ENCODE peak calls at places on chromosome 17, in five cellular contexts. G, D, L, O and J are unnamed samples.
A peak's percentile ranks its signal among the peaks of the same experiment; 100 is the strongest.

GRCh38 chr17:82152556-82153294 is 54.7 kb upstream of the FASN start:
- DNase-seq in D (no peak), L (no peak), G (no peak), O (no peak), J (no peak)

GRCh38 chr17:44115585-44116415 is 7.6 kb downstream of the HDAC5 start:
- DNase-seq in L (peak; percentile 84), O (peak; percentile 73), G (peak; percentile 57), D (peak; percentile 70), J (peak; percentile 60)

GRCh38 chr17:417691-418420 is 65.2 kb upstream of the RPH3AL start:
- DNase-seq in L (no peak), G (no peak), D (no peak), O (no peak), J (no peak)

GRCh38 chr17:50841949-50842354 is 6.6 kb downstream of the WFIKKN2 start:
- DNase-seq in L (peak; percentile 90), O (peak; percentile 84), G (peak; percentile 76), D (peak; percentile 83), J (peak; percentile 58)

GRCh38 chr17:82698974-82699442 is 510 bp upstream of the RAB40B start:
- DNase-seq in O (no peak), L (no peak), G (no peak), D (no peak), J (no peak)

GRCh38 chr17:76232342-76232741 is 8.0 kb downstream of the RNF157 start:
- DNase-seq in O (no peak), L (no peak), G (no peak), D (no peak), J (no peak)

GRCh38 chr17:13395346-13395745 is 206.4 kb downstream of the HS3ST3A1 start:
- DNase-seq in L (no peak), O (no peak), G (no peak), D (no peak), J (no peak)

GRCh38 chr17:19386974-19387920 is at the start of gene MFAP4:
- DNase-seq in O (no peak), D (peak; percentile 73), G (no peak), L (peak; percentile 66), J (no peak)

GRCh38 chr17:28811594-28812135 is 30.9 kb downstream of the FAM222B start:
- DNase-seq in L (no peak), O (peak; percentile 55), G (peak; percentile 59), D (no peak), J (peak; percentile 74)

GRCh38 chr17:41581366-41582060 is 5.2 kb downstream of the KRT14 start:
- DNase-seq in O (no peak), G (no peak), D (no peak), L (no peak), J (no peak)

GRCh38 chr17:12727076-12727750 is 61.5 kb downstream of the MYOCD start:
- DNase-seq in L (no peak), D (no peak), O (no peak), G (peak; percentile 16), J (no peak)

GRCh38 chr17:58337600-58338453 is 9.2 kb upstream of the TSPOAP1 start:
- DNase-seq in G (no peak), O (peak; percentile 90), D (peak; percentile 84), L (peak; percentile 78), J (no peak)

GRCh38 chr17:40763752-40764151 is 8.2 kb downstream of the KRT26 start:
- DNase-seq in O (no peak), D (no peak), L (no peak), G (no peak), J (no peak)

GRCh38 chr17:14207791-14208190 is 28.9 kb downstream of the CDRT15 start:
- DNase-seq in L (no peak), G (no peak), D (no peak), O (no peak), J (no peak)

GRCh38 chr17:19533718-19534561 is at the start of gene SLC47A1:
- DNase-seq in O (no peak), L (peak; percentile 67), D (peak; percentile 42), G (peak; percentile 72), J (peak; percentile 52)

GRCh38 chr17:74738051-74738996 is 1.3 kb downstream of the RAB37 start:
- DNase-seq in L (no peak), O (peak; percentile 18), G (peak; percentile 81), D (no peak), J (no peak)

GRCh38 chr17:45430006-45430737 is 2.5 kb downstream of the ARHGAP27 start:
- DNase-seq in L (no peak), O (no peak), G (no peak), D (peak; percentile 51), J (no peak)

GRCh38 chr17:77686903-77687302 is 271.6 kb upstream of the TNRC6C start:
- DNase-seq in G (no peak), L (no peak), O (no peak), D (no peak), J (no peak)

GRCh38 chr17:28293994-28294393 is 25.0 kb upstream of the TMEM97 start:
- DNase-seq in O (no peak), D (no peak), L (no peak), G (no peak), J (no peak)

GRCh38 chr17:2797632-2798031 is 1.4 kb downstream of the RAP1GAP2 start:
- DNase-seq in D (no peak), G (no peak), O (no peak), L (no peak), J (no peak)

GRCh38 chr17:78875738-78876597 is 27.0 kb downstream of the CEP295NL start:
- DNase-seq in G (no peak), O (no peak), D (no peak), L (no peak), J (peak; percentile 79)

GRCh38 chr17:48010193-48010592 is 27.4 kb downstream of the COPZ2 start:
- DNase-seq in O (no peak), G (no peak), D (no peak), L (no peak), J (no peak)

GRCh38 chr17:1137465-1137894 is 42.3 kb downstream of the ABR start:
- DNase-seq in D (peak; percentile 55), O (peak; percentile 71), L (no peak), G (peak; percentile 94), J (peak; percentile 34)

GRCh38 chr17:56108811-56109284 is 44.4 kb upstream of the ANKFN1 start:
- DNase-seq in O (no peak), G (peak; percentile 59), L (no peak), D (no peak), J (no peak)

GRCh38 chr17:31696184-31696602 is 162.9 kb downstream of the COPRS start:
- DNase-seq in D (peak; percentile 23), L (peak; percentile 49), O (no peak), G (no peak), J (no peak)

GRCh38 chr17:45149669-45150603 is 1.7 kb downstream of the HEXIM1 start:
- DNase-seq in O (no peak), L (no peak), G (peak; percentile 72), D (peak; percentile 48), J (peak; percentile 72)

GRCh38 chr17:57107498-57108101 is 22.6 kb downstream of the AKAP1 start:
- DNase-seq in L (no peak), D (no peak), O (peak; percentile 75), G (peak; percentile 71), J (no peak)

GRCh38 chr17:1617620-1618174 is 10.9 kb downstream of the SLC43A2 start:
- DNase-seq in G (peak; percentile 88), O (peak; percentile 71), D (no peak), L (no peak), J (peak; percentile 87)

GRCh38 chr17:22510504-22510903 is 818.2 kb downstream of the KCNJ18 start:
- DNase-seq in G (no peak), L (no peak), D (no peak), O (no peak), J (no peak)

GRCh38 chr17:79777166-79777843 is 643 bp upstream of the CBX2 start:
- DNase-seq in O (peak; percentile 88), G (peak; percentile 73), D (peak; percentile 78), L (peak; percentile 87), J (peak; percentile 44)

GRCh38 chr17:60229189-60229802 is 79.5 kb downstream of the CA4 start:
- DNase-seq in G (peak; percentile 57), O (no peak), D (no peak), L (no peak), J (peak; percentile 12)

GRCh38 chr17:30278032-30278431 is 13.7 kb downstream of the BLMH start:
- DNase-seq in G (peak; percentile 65), O (no peak), L (no peak), D (no peak), J (peak; percentile 85)

GRCh38 chr17:49106366-49107210 is 26.0 kb upstream of the B4GALNT2 start:
- DNase-seq in G (peak; percentile 90), D (no peak), L (no peak), O (peak; percentile 52), J (no peak)

GRCh38 chr17:29740017-29740416 is 117.3 kb upstream of the CORO6 start:
- DNase-seq in O (no peak), D (no peak), G (no peak), L (no peak), J (peak; percentile 12)

GRCh38 chr17:7478276-7479138 is 924 bp downstream of the ZBTB4 start:
- DNase-seq in O (peak; percentile 50), G (peak; percentile 50), L (peak; percentile 69), D (peak; percentile 51), J (peak; percentile 35)
- TF ChIP-seq JUN in O (no peak), G (no peak), L (no peak), D (no peak), J (no peak)

GRCh38 chr17:9931144-9931543 is 26.1 kb upstream of the RCVRN start:
- DNase-seq in L (no peak), G (no peak), O (no peak), D (no peak), J (no peak)
- TF ChIP-seq JUN in L (no peak), G (no peak), O (no peak), D (no peak), J (no peak)

GRCh38 chr17:32944248-32945020 is 16.5 kb downstream of the TMEM98 start:
- DNase-seq in D (no peak), L (no peak), G (no peak), O (no peak), J (no peak)

GRCh38 chr17:32943206-32943605 is 15.3 kb downstream of the TMEM98 start:
- DNase-seq in D (no peak), G (no peak), O (no peak), L (no peak), J (no peak)

GRCh38 chr17:32946375-32947135 is 18.6 kb downstream of the TMEM98 start:
- DNase-seq in O (peak; percentile 47), D (no peak), L (no peak), G (no peak), J (no peak)

GRCh38 chr17:32941419-32942032 is 13.6 kb downstream of the TMEM98 start:
- DNase-seq in G (no peak), L (no peak), D (no peak), O (no peak), J (no peak)

GRCh38 chr17:32943647-32944191 is 15.8 kb downstream of the TMEM98 start:
- DNase-seq in L (no peak), G (no peak), D (no peak), O (no peak), J (no peak)
- TF ChIP-seq JUN in L (no peak), G (no peak), D (no peak), O (no peak), J (no peak)

GRCh38 chr17:9053406-9053805 is 32.1 kb downstream of the NTN1 start:
- DNase-seq in O (no peak), L (no peak), D (no peak), G (no peak), J (no peak)

GRCh38 chr17:9052921-9053320 is 31.6 kb downstream of the NTN1 start:
- DNase-seq in D (no peak), G (no peak), O (no peak), L (no peak), J (no peak)

GRCh38 chr17:9054146-9054545 is 32.8 kb downstream of the NTN1 start:
- DNase-seq in D (peak; percentile 35), L (peak; percentile 62), G (no peak), O (no peak), J (no peak)

GRCh38 chr17:9050801-9051401 is 29.6 kb downstream of the NTN1 start:
- DNase-seq in O (no peak), D (peak; percentile 32), L (peak; percentile 59), G (peak; percentile 56), J (no peak)

GRCh38 chr17:9051561-9051960 is 30.3 kb downstream of the NTN1 start:
- DNase-seq in D (no peak), L (no peak), O (no peak), G (no peak), J (no peak)
- TF ChIP-seq JUN in D (no peak), L (no peak), O (no peak), G (no peak), J (no peak)